ENCODE peak calls at places on chromosomes 7 and 10, in six cellular contexts. One of them, this sample, is unnamed.

GRCh38 chr7:131524699-131525098 is 31.7 kb downstream of the PODXL start:
- DNase-seq in astrocyte of the spinal cord: no peak
- DNase-seq in CD8-positive, alpha-beta T cell: no peak
- DNase-seq in H7: no peak
- DNase-seq in psoas muscle: no peak
- DNase-seq in skeletal muscle cell: no peak
- DNase-seq in this sample: no peak

GRCh38 chr7:114414151-114415053 is at the start of gene FOXP2:
- DNase-seq in H7: no peak
- DNase-seq in CD8-positive, alpha-beta T cell: no peak
- DNase-seq in psoas muscle: no peak
- DNase-seq in astrocyte of the spinal cord: peak
- DNase-seq in skeletal muscle cell: no peak
- DNase-seq in this sample: no peak

GRCh38 chr10:3197354-3198003 is 24.9 kb upstream of the PITRM1 start:
- DNase-seq in CD8-positive, alpha-beta T cell: peak
- DNase-seq in astrocyte of the spinal cord: peak
- DNase-seq in psoas muscle: peak
- DNase-seq in H7: peak
- DNase-seq in skeletal muscle cell: peak
- DNase-seq in this sample: no peak

GRCh38 chr10:24857001-24857695 is 95.3 kb downstream of the PRTFDC1 start:
- DNase-seq in skeletal muscle cell: no peak
- DNase-seq in H7: no peak
- DNase-seq in astrocyte of the spinal cord: no peak
- DNase-seq in CD8-positive, alpha-beta T cell: no peak
- DNase-seq in psoas muscle: no peak
- DNase-seq in this sample: no peak

GRCh38 chr7:2523941-2524807 is 4.6 kb downstream of the LFNG start:
- DNase-seq in psoas muscle: peak
- DNase-seq in CD8-positive, alpha-beta T cell: no peak
- DNase-seq in astrocyte of the spinal cord: peak
- DNase-seq in skeletal muscle cell: no peak
- DNase-seq in H7: peak
- DNase-seq in this sample: no peak

GRCh38 chr7:125567686-125568085 is 638.1 kb upstream of the POT1 start:
- DNase-seq in H7: no peak
- DNase-seq in astrocyte of the spinal cord: no peak
- DNase-seq in CD8-positive, alpha-beta T cell: no peak
- DNase-seq in skeletal muscle cell: no peak
- DNase-seq in psoas muscle: no peak
- DNase-seq in this sample: no peak

GRCh38 chr7:50463035-50463434 is 12.9 kb upstream of the FIGNL1 start:
- DNase-seq in psoas muscle: no peak
- DNase-seq in astrocyte of the spinal cord: no peak
- DNase-seq in CD8-positive, alpha-beta T cell: no peak
- DNase-seq in H7: no peak
- DNase-seq in skeletal muscle cell: no peak
- DNase-seq in this sample: no peak

GRCh38 chr7:11584406-11585031 is 247.5 kb downstream of the THSD7A start:
- DNase-seq in H7: no peak
- DNase-seq in skeletal muscle cell: no peak
- DNase-seq in psoas muscle: no peak
- DNase-seq in CD8-positive, alpha-beta T cell: no peak
- DNase-seq in astrocyte of the spinal cord: no peak
- DNase-seq in this sample: no peak

GRCh38 chr10:10233256-10233655 is 784.4 kb upstream of the CELF2 start:
- DNase-seq in H7: no peak
- DNase-seq in psoas muscle: no peak
- DNase-seq in skeletal muscle cell: no peak
- DNase-seq in astrocyte of the spinal cord: no peak
- DNase-seq in CD8-positive, alpha-beta T cell: no peak
- DNase-seq in this sample: no peak

GRCh38 chr10:129956285-129956649 is 7.8 kb downstream of the EBF3 start:
- DNase-seq in astrocyte of the spinal cord: no peak
- DNase-seq in CD8-positive, alpha-beta T cell: no peak
- DNase-seq in H7: peak
- DNase-seq in skeletal muscle cell: no peak
- DNase-seq in psoas muscle: no peak
- DNase-seq in this sample: no peak

GRCh38 chr7:129401228-129401967 is 32.8 kb upstream of the STRIP2 start:
- DNase-seq in H7: no peak
- DNase-seq in CD8-positive, alpha-beta T cell: no peak
- DNase-seq in psoas muscle: no peak
- DNase-seq in skeletal muscle cell: no peak
- DNase-seq in astrocyte of the spinal cord: no peak
- DNase-seq in this sample: no peak

GRCh38 chr10:68235591-68235990 is 3.7 kb upstream of the ATOH7 start:
- DNase-seq in skeletal muscle cell: no peak
- DNase-seq in CD8-positive, alpha-beta T cell: no peak
- DNase-seq in H7: no peak
- DNase-seq in astrocyte of the spinal cord: no peak
- DNase-seq in psoas muscle: no peak
- DNase-seq in this sample: no peak

GRCh38 chr10:5343979-5344378 is 20.8 kb upstream of the UCN3 start:
- DNase-seq in psoas muscle: no peak
- DNase-seq in H7: no peak
- DNase-seq in skeletal muscle cell: no peak
- DNase-seq in CD8-positive, alpha-beta T cell: no peak
- DNase-seq in astrocyte of the spinal cord: no peak
- DNase-seq in this sample: no peak

GRCh38 chr10:15515207-15515606 is 144.1 kb upstream of the FAM171A1 start:
- DNase-seq in H7: no peak
- DNase-seq in skeletal muscle cell: no peak
- DNase-seq in astrocyte of the spinal cord: no peak
- DNase-seq in CD8-positive, alpha-beta T cell: no peak
- DNase-seq in psoas muscle: no peak
- DNase-seq in this sample: peak

GRCh38 chr10:75773139-75773801 is 341.8 kb downstream of the LRMDA start:
- DNase-seq in skeletal muscle cell: peak
- DNase-seq in H7: no peak
- DNase-seq in CD8-positive, alpha-beta T cell: no peak
- DNase-seq in astrocyte of the spinal cord: peak
- DNase-seq in psoas muscle: no peak
- DNase-seq in this sample: peak

GRCh38 chr10:71634531-71635164 is 84.9 kb downstream of the C10orf105 start:
- DNase-seq in skeletal muscle cell: no peak
- DNase-seq in psoas muscle: no peak
- DNase-seq in CD8-positive, alpha-beta T cell: no peak
- DNase-seq in H7: no peak
- DNase-seq in astrocyte of the spinal cord: no peak
- DNase-seq in this sample: no peak
- H3K4me3 ChIP-seq in skeletal muscle cell: no peak
- H3K4me3 ChIP-seq in psoas muscle: no peak
- H3K4me3 ChIP-seq in CD8-positive, alpha-beta T cell: no peak
- H3K4me3 ChIP-seq in H7: no peak
- H3K4me3 ChIP-seq in astrocyte of the spinal cord: no peak
- H3K4me3 ChIP-seq in this sample: no peak

DNA sequence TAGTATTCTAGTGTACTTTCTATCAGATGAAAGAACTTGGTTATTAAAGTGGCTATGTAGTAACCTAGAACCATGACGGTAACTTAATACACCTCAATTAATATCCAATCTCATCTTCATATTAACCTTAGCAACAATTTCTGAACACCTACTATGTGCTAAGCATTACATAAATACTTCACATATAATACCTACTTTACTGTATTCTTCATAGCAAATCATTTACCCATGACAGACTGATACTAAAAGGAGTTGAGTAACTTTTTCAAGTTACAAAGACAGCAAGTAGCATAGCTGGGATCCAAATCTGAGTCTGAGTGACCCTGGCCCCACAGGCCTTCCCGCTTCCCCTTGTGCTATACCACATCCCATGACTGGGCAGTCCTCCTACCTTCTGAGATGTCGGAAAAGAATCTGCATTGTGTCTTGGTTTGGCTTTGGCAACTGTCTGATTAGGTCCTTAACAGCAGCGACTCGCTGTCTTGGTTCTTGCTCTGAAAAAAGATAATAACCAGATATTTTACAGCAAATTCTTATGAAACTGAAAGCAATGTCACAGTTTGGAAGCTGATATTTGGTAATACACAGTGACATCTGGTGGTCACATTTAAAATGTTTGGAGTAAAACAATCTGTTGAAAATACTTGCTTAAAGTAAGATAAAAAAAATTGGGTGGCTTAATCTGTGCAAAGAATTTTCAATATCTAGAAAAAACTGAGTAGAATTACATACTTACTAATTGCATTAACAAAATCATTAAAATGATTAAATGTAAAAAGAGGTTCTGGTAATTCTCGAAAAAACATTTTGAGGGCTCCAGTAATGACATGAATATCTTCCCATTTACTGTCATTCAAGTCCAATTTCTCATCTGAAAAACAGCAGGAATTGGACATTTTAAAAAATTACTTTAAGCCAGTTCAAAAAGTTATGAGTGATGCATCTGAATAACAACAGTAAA is 120.1 kb downstream of the ARHGAP12 start:
- DNase-seq in psoas muscle: peak
- DNase-seq in H7: no peak
- DNase-seq in astrocyte of the spinal cord: peak
- DNase-seq in skeletal muscle cell: peak
- DNase-seq in CD8-positive, alpha-beta T cell: peak
- DNase-seq in this sample: peak
- H3K4me3 ChIP-seq in psoas muscle: peak
- H3K4me3 ChIP-seq in H7: no peak
- H3K4me3 ChIP-seq in astrocyte of the spinal cord: peak
- H3K4me3 ChIP-seq in skeletal muscle cell: peak
- H3K4me3 ChIP-seq in CD8-positive, alpha-beta T cell: no peak
- H3K4me3 ChIP-seq in this sample: peak

GRCh38 chr7:44748042-44748947 is at the start of gene ZMIZ2:
- DNase-seq in skeletal muscle cell: peak
- DNase-seq in CD8-positive, alpha-beta T cell: peak
- DNase-seq in psoas muscle: peak
- DNase-seq in astrocyte of the spinal cord: peak
- DNase-seq in H7: peak
- DNase-seq in this sample: no peak
- H3K4me3 ChIP-seq in skeletal muscle cell: peak
- H3K4me3 ChIP-seq in CD8-positive, alpha-beta T cell: peak
- H3K4me3 ChIP-seq in psoas muscle: peak
- H3K4me3 ChIP-seq in astrocyte of the spinal cord: peak
- H3K4me3 ChIP-seq in H7: peak
- H3K4me3 ChIP-seq in this sample: peak

GRCh38 chr7:74031403-74032190 is 3.6 kb downstream of the ELN start:
- DNase-seq in CD8-positive, alpha-beta T cell: no peak
- DNase-seq in H7: no peak
- DNase-seq in astrocyte of the spinal cord: no peak
- DNase-seq in skeletal muscle cell: no peak
- DNase-seq in psoas muscle: peak
- DNase-seq in this sample: no peak
- H3K4me3 ChIP-seq in CD8-positive, alpha-beta T cell: no peak
- H3K4me3 ChIP-seq in H7: no peak
- H3K4me3 ChIP-seq in astrocyte of the spinal cord: no peak
- H3K4me3 ChIP-seq in skeletal muscle cell: no peak
- H3K4me3 ChIP-seq in psoas muscle: no peak
- H3K4me3 ChIP-seq in this sample: no peak